ENCODE peak calls at places on chromosomes 6 and 20, in six cellular contexts. One of them, this sample, is unnamed.

GRCh38 chr6:14017626-14018475 is 93.1 kb downstream of the RNF182 start:
- DNase-seq in Kasumi-1: no peak
- DNase-seq in fibroblast of mammary gland: no peak
- DNase-seq in NCI-H774: no peak
- DNase-seq in stimulated activated CD4-positive, alpha-beta T cell treated with anti-CD3 and anti-CD28 coated beads, Interleukin-1b, Interleukin-23, amount 100 ng/mL, for 24 hours: no peak
- DNase-seq in psoas muscle: no peak
- DNase-seq in this sample: no peak

GRCh38 chr6:43284986-43285385 is 13.1 kb upstream of the SLC22A7 start:
- DNase-seq in Kasumi-1: no peak
- DNase-seq in fibroblast of mammary gland: no peak
- DNase-seq in NCI-H774: no peak
- DNase-seq in stimulated activated CD4-positive, alpha-beta T cell treated with anti-CD3 and anti-CD28 coated beads, Interleukin-1b, Interleukin-23, amount 100 ng/mL, for 24 hours: no peak
- DNase-seq in psoas muscle: peak; percentile 26
- DNase-seq in this sample: no peak

GRCh38 chr6:34235605-34236422 is 859 bp upstream of the HMGA1 start:
- DNase-seq in Kasumi-1: peak; percentile 72
- DNase-seq in fibroblast of mammary gland: peak; percentile 85
- DNase-seq in NCI-H774: peak; percentile 10
- DNase-seq in stimulated activated CD4-positive, alpha-beta T cell treated with anti-CD3 and anti-CD28 coated beads, Interleukin-1b, Interleukin-23, amount 100 ng/mL, for 24 hours: no peak
- DNase-seq in psoas muscle: peak; percentile 70
- DNase-seq in this sample: peak; percentile 45

GRCh38 chr6:3281669-3282460 is 23.1 kb downstream of the PSMG4 start:
- DNase-seq in Kasumi-1: no peak
- DNase-seq in fibroblast of mammary gland: peak; percentile 98
- DNase-seq in NCI-H774: no peak
- DNase-seq in stimulated activated CD4-positive, alpha-beta T cell treated with anti-CD3 and anti-CD28 coated beads, Interleukin-1b, Interleukin-23, amount 100 ng/mL, for 24 hours: no peak
- DNase-seq in psoas muscle: no peak
- DNase-seq in this sample: peak; percentile 48

GRCh38 chr6:71330501-71330900 is 41.9 kb downstream of the OGFRL1 start:
- DNase-seq in Kasumi-1: no peak
- DNase-seq in fibroblast of mammary gland: no peak
- DNase-seq in NCI-H774: no peak
- DNase-seq in stimulated activated CD4-positive, alpha-beta T cell treated with anti-CD3 and anti-CD28 coated beads, Interleukin-1b, Interleukin-23, amount 100 ng/mL, for 24 hours: no peak
- DNase-seq in psoas muscle: no peak
- DNase-seq in this sample: no peak

GRCh38 chr20:63635431-63636141 is 8.7 kb upstream of the GMEB2 start:
- DNase-seq in Kasumi-1: peak; percentile 93
- DNase-seq in fibroblast of mammary gland: no peak
- DNase-seq in NCI-H774: no peak
- DNase-seq in stimulated activated CD4-positive, alpha-beta T cell treated with anti-CD3 and anti-CD28 coated beads, Interleukin-1b, Interleukin-23, amount 100 ng/mL, for 24 hours: no peak
- DNase-seq in psoas muscle: no peak
- DNase-seq in this sample: peak; percentile 27

GRCh38 chr20:1893721-1894470 is 1.3 kb upstream of the SIRPA start:
- DNase-seq in Kasumi-1: peak; percentile 68
- DNase-seq in fibroblast of mammary gland: peak; percentile 61
- DNase-seq in NCI-H774: no peak
- DNase-seq in stimulated activated CD4-positive, alpha-beta T cell treated with anti-CD3 and anti-CD28 coated beads, Interleukin-1b, Interleukin-23, amount 100 ng/mL, for 24 hours: no peak
- DNase-seq in psoas muscle: no peak
- DNase-seq in this sample: no peak

GRCh38 chr6:122400121-122400450 is 634 bp downstream of the HSF2 start:
- DNase-seq in Kasumi-1: no peak
- DNase-seq in fibroblast of mammary gland: peak; percentile 14
- DNase-seq in NCI-H774: no peak
- DNase-seq in stimulated activated CD4-positive, alpha-beta T cell treated with anti-CD3 and anti-CD28 coated beads, Interleukin-1b, Interleukin-23, amount 100 ng/mL, for 24 hours: no peak
- DNase-seq in psoas muscle: peak; percentile 69
- DNase-seq in this sample: no peak

GRCh38 chr20:57048027-57048869 is 218.2 kb downstream of the BMP7 start:
- DNase-seq in Kasumi-1: no peak
- DNase-seq in fibroblast of mammary gland: peak; percentile 32
- DNase-seq in NCI-H774: no peak
- DNase-seq in stimulated activated CD4-positive, alpha-beta T cell treated with anti-CD3 and anti-CD28 coated beads, Interleukin-1b, Interleukin-23, amount 100 ng/mL, for 24 hours: no peak
- DNase-seq in psoas muscle: no peak
- DNase-seq in this sample: peak; percentile 49

GRCh38 chr20:23225407-23226060 is 125.1 kb upstream of the NXT1 start:
- DNase-seq in Kasumi-1: peak; percentile 90
- DNase-seq in fibroblast of mammary gland: peak; percentile 96
- DNase-seq in NCI-H774: no peak
- DNase-seq in stimulated activated CD4-positive, alpha-beta T cell treated with anti-CD3 and anti-CD28 coated beads, Interleukin-1b, Interleukin-23, amount 100 ng/mL, for 24 hours: no peak
- DNase-seq in psoas muscle: peak; percentile 75
- DNase-seq in this sample: no peak

GRCh38 chr6:151635741-151636140 is 141.9 kb downstream of the CCDC170 start:
- DNase-seq in Kasumi-1: no peak
- DNase-seq in fibroblast of mammary gland: no peak
- DNase-seq in NCI-H774: no peak
- DNase-seq in stimulated activated CD4-positive, alpha-beta T cell treated with anti-CD3 and anti-CD28 coated beads, Interleukin-1b, Interleukin-23, amount 100 ng/mL, for 24 hours: no peak
- DNase-seq in psoas muscle: no peak
- DNase-seq in this sample: no peak

GRCh38 chr6:64293298-64293697 is 657.7 kb downstream of the PHF3 start:
- DNase-seq in Kasumi-1: no peak
- DNase-seq in fibroblast of mammary gland: peak; percentile 3
- DNase-seq in NCI-H774: no peak
- DNase-seq in stimulated activated CD4-positive, alpha-beta T cell treated with anti-CD3 and anti-CD28 coated beads, Interleukin-1b, Interleukin-23, amount 100 ng/mL, for 24 hours: no peak
- DNase-seq in psoas muscle: no peak
- DNase-seq in this sample: no peak

GRCh38 chr6:108689279-108690161 is 128.8 kb downstream of the FOXO3 start:
- DNase-seq in Kasumi-1: peak; percentile 70
- DNase-seq in fibroblast of mammary gland: peak; percentile 97
- DNase-seq in NCI-H774: no peak
- DNase-seq in stimulated activated CD4-positive, alpha-beta T cell treated with anti-CD3 and anti-CD28 coated beads, Interleukin-1b, Interleukin-23, amount 100 ng/mL, for 24 hours: no peak
- DNase-seq in psoas muscle: peak; percentile 96
- DNase-seq in this sample: peak; percentile 91

GRCh38 chr6:129478379-129478778 is 231.6 kb downstream of the ARHGAP18 start:
- DNase-seq in Kasumi-1: no peak
- DNase-seq in fibroblast of mammary gland: no peak
- DNase-seq in NCI-H774: no peak
- DNase-seq in stimulated activated CD4-positive, alpha-beta T cell treated with anti-CD3 and anti-CD28 coated beads, Interleukin-1b, Interleukin-23, amount 100 ng/mL, for 24 hours: no peak
- DNase-seq in psoas muscle: no peak
- DNase-seq in this sample: no peak

GRCh38 chr6:104597541-104598050 is 262.1 kb downstream of the HACE1 start:
- DNase-seq in Kasumi-1: no peak
- DNase-seq in fibroblast of mammary gland: peak; percentile 67
- DNase-seq in NCI-H774: no peak
- DNase-seq in stimulated activated CD4-positive, alpha-beta T cell treated with anti-CD3 and anti-CD28 coated beads, Interleukin-1b, Interleukin-23, amount 100 ng/mL, for 24 hours: no peak
- DNase-seq in psoas muscle: no peak
- DNase-seq in this sample: no peak

GRCh38 chr20:62824476-62825287 is 7.8 kb downstream of the COL9A3 start:
- DNase-seq in Kasumi-1: peak; percentile 62
- DNase-seq in fibroblast of mammary gland: no peak
- DNase-seq in NCI-H774: peak; percentile 36
- DNase-seq in stimulated activated CD4-positive, alpha-beta T cell treated with anti-CD3 and anti-CD28 coated beads, Interleukin-1b, Interleukin-23, amount 100 ng/mL, for 24 hours: no peak
- DNase-seq in psoas muscle: no peak
- DNase-seq in this sample: no peak

GRCh38 chr6:145508107-145508506 is 227.2 kb downstream of the EPM2A start:
- DNase-seq in Kasumi-1: no peak
- DNase-seq in fibroblast of mammary gland: no peak
- DNase-seq in NCI-H774: no peak
- DNase-seq in stimulated activated CD4-positive, alpha-beta T cell treated with anti-CD3 and anti-CD28 coated beads, Interleukin-1b, Interleukin-23, amount 100 ng/mL, for 24 hours: no peak
- DNase-seq in psoas muscle: no peak
- DNase-seq in this sample: no peak

GRCh38 chr6:146028250-146028789 is 542 bp upstream of the GRM1 start:
- DNase-seq in Kasumi-1: peak; percentile 20
- DNase-seq in fibroblast of mammary gland: peak; percentile 52
- DNase-seq in NCI-H774: no peak
- DNase-seq in stimulated activated CD4-positive, alpha-beta T cell treated with anti-CD3 and anti-CD28 coated beads, Interleukin-1b, Interleukin-23, amount 100 ng/mL, for 24 hours: peak; percentile 4
- DNase-seq in psoas muscle: peak; percentile 68
- DNase-seq in this sample: no peak